ENCODE peak calls at places on chromosomes 13 and 19, in four cellular contexts. H is AG09319; B is astrocyte of the hippocampus; L is activated gamma-delta T cell treated with anti-CD3 and anti-CD28 coated beads, Interleukin-2, amount 50 U/mL, for 16 hours. Q is an unnamed sample.

GRCh38 chr13:46160474-46161066 is 21.4 kb downstream of the LCP1 start:
- DNase-seq in H (peak; percentile 18), B (peak; percentile 78), L (no peak), Q (no peak)

GRCh38 chr19:35738021-35738886 is 4.0 kb downstream of the IGFLR1 start:
- DNase-seq in H (no peak), B (no peak), L (no peak), Q (no peak)

GRCh38 chr19:1501200-1501595 is 10.2 kb downstream of the REEP6 start:
- DNase-seq in H (no peak), B (no peak), L (no peak), Q (no peak)

GRCh38 chr13:23378009-23378632 is 55.4 kb downstream of the SACS start:
- DNase-seq in H (peak; percentile 93), B (peak; percentile 97), L (peak; percentile 40), Q (no peak)

GRCh38 chr13:20713014-20713376 is 9.5 kb downstream of the IL17D start:
- DNase-seq in H (no peak), B (peak; percentile 14), L (no peak), Q (no peak)

GRCh38 chr13:114282143-114282685 is 813 bp downstream of the UPF3A start:
- DNase-seq in H (no peak), B (peak; percentile 85), L (no peak), Q (peak; percentile 93)

GRCh38 chr13:40221460-40222201 is 444.8 kb downstream of the FOXO1 start:
- DNase-seq in H (no peak), B (peak; percentile 76), L (no peak), Q (no peak)

GRCh38 chr13:98295371-98295770 is 118.3 kb upstream of the RNF113B start:
- DNase-seq in H (no peak), B (no peak), L (no peak), Q (no peak)

GRCh38 chr19:1373534-1374249 is 10.0 kb upstream of the NDUFS7 start:
- DNase-seq in H (no peak), B (peak; percentile 84), L (no peak), Q (no peak)

GRCh38 chr19:46634656-46635218 is 1.3 kb downstream of the GNG8 start:
- DNase-seq in H (no peak), B (no peak), L (no peak), Q (no peak)

GRCh38 chr13:50572129-50572528 is 271.4 kb downstream of the DLEU7 start:
- DNase-seq in H (no peak), B (no peak), L (no peak), Q (peak; percentile 12)

GRCh38 chr19:42092350-42092749 is 16.4 kb downstream of the ZNF574 start:
- DNase-seq in H (no peak), B (no peak), L (no peak), Q (no peak)

GRCh38 chr19:47489072-47489914 is 5.3 kb upstream of the KPTN start:
- DNase-seq in H (no peak), B (no peak), L (no peak), Q (no peak)

GRCh38 chr19:16191216-16191908 is 6.2 kb downstream of the FAM32A start:
- DNase-seq in H (no peak), B (no peak), L (no peak), Q (no peak)

GRCh38 chr19:32350492-32350891 is 5.1 kb downstream of the ZNF507 start:
- DNase-seq in H (no peak), B (no peak), L (no peak), Q (no peak)

GRCh38 chr13:113874579-113875428 is 10.9 kb upstream of the GAS6 start:
- DNase-seq in H (no peak), B (no peak), L (no peak), Q (peak; percentile 74)

GRCh38 chr13:94548382-94549240 is 47.3 kb downstream of the TGDS start:
- DNase-seq in H (no peak), B (no peak), L (peak; percentile 30), Q (no peak)

GRCh38 chr13:46211521-46212351 is at the start of gene LRRC63:
- DNase-seq in H (peak; percentile 14), B (peak; percentile 71), L (peak; percentile 73), Q (no peak)

GRCh38 chr13:61685683-61686013 is 270.0 kb upstream of the PCDH20 start:
- DNase-seq in H (no peak), B (peak; percentile 29), L (no peak), Q (no peak)

GRCh38 chr19:33048806-33049676 is 15.6 kb downstream of the RHPN2 start:
- DNase-seq in H (no peak), B (peak; percentile 83), L (no peak), Q (no peak)

GRCh38 chr13:90622547-90622946 is 724.9 kb upstream of the MIR17HG start:
- DNase-seq in H (no peak), B (peak; percentile 20), L (no peak), Q (no peak)

GRCh38 chr19:55653651-55654322 is 1.0 kb upstream of the U2AF2 start:
- DNase-seq in H (peak; percentile 99), B (peak; percentile 100), L (peak; percentile 99), Q (peak; percentile 99)

GRCh38 chr13:111518161-111518791 is 197.8 kb downstream of the TEX29 start:
- DNase-seq in H (no peak), B (no peak), L (no peak), Q (no peak)